ENCODE peak calls at places on chromosomes 3 and 15, in eight cellular contexts. One of them, this sample, is unnamed.
A peak's percentile ranks its signal among the peaks of the same experiment; 100 is the strongest.

GRCh38 chr15:74839526-74840395 is 3.2 kb downstream of the ULK3 start:
- DNase-seq in A549: no peak
- DNase-seq in HCT116: no peak
- DNase-seq in ovary: no peak
- DNase-seq in spleen: no peak
- DNase-seq in IMR-90: no peak
- DNase-seq in heart left ventricle: no peak
- DNase-seq in HepG2: no peak
- DNase-seq in this sample: no peak

GRCh38 chr3:38545983-38546382 is 49.8 kb downstream of the EXOG start:
- DNase-seq in A549: no peak
- DNase-seq in HCT116: no peak
- DNase-seq in ovary: no peak
- DNase-seq in spleen: peak; percentile 28
- DNase-seq in IMR-90: no peak
- DNase-seq in heart left ventricle: no peak
- DNase-seq in HepG2: no peak
- DNase-seq in this sample: peak; percentile 10

GRCh38 chr15:68526269-68526668 is 52.5 kb upstream of the CORO2B start:
- DNase-seq in A549: no peak
- DNase-seq in HCT116: no peak
- DNase-seq in ovary: no peak
- DNase-seq in spleen: no peak
- DNase-seq in IMR-90: peak; percentile 72
- DNase-seq in heart left ventricle: no peak
- DNase-seq in HepG2: no peak
- DNase-seq in this sample: no peak

GRCh38 chr3:156787926-156788663 is 38.1 kb upstream of the LEKR1 start:
- DNase-seq in A549: peak; percentile 60
- DNase-seq in HCT116: peak; percentile 52
- DNase-seq in ovary: no peak
- DNase-seq in spleen: no peak
- DNase-seq in IMR-90: peak; percentile 97
- DNase-seq in heart left ventricle: no peak
- DNase-seq in HepG2: no peak
- DNase-seq in this sample: no peak

GRCh38 chr3:175598740-175599139 is 739.6 kb downstream of the NAALADL2 start:
- DNase-seq in A549: no peak
- DNase-seq in HCT116: no peak
- DNase-seq in ovary: no peak
- DNase-seq in spleen: no peak
- DNase-seq in IMR-90: no peak
- DNase-seq in heart left ventricle: no peak
- DNase-seq in HepG2: no peak
- DNase-seq in this sample: no peak

GRCh38 chr3:79354179-79354688 is 413.6 kb downstream of the ROBO1 start:
- DNase-seq in A549: no peak
- DNase-seq in HCT116: no peak
- DNase-seq in ovary: no peak
- DNase-seq in spleen: no peak
- DNase-seq in IMR-90: no peak
- DNase-seq in heart left ventricle: no peak
- DNase-seq in HepG2: no peak
- DNase-seq in this sample: no peak

GRCh38 chr3:31170932-31171670 is 276.6 kb upstream of the GADL1 start:
- DNase-seq in A549: no peak
- DNase-seq in HCT116: no peak
- DNase-seq in ovary: no peak
- DNase-seq in spleen: no peak
- DNase-seq in IMR-90: peak; percentile 91
- DNase-seq in heart left ventricle: no peak
- DNase-seq in HepG2: no peak
- DNase-seq in this sample: no peak

GRCh38 chr3:69079269-69080159 is 651 bp downstream of the UBA3 start:
- DNase-seq in A549: no peak
- DNase-seq in HCT116: no peak
- DNase-seq in ovary: no peak
- DNase-seq in spleen: peak; percentile 91
- DNase-seq in IMR-90: no peak
- DNase-seq in heart left ventricle: no peak
- DNase-seq in HepG2: peak; percentile 35
- DNase-seq in this sample: no peak

GRCh38 chr15:80695099-80695910 is at the start of gene ABHD17C:
- DNase-seq in A549: peak; percentile 60
- DNase-seq in HCT116: no peak
- DNase-seq in ovary: peak; percentile 41
- DNase-seq in spleen: peak; percentile 91
- DNase-seq in IMR-90: peak; percentile 53
- DNase-seq in heart left ventricle: peak; percentile 60
- DNase-seq in HepG2: peak; percentile 9
- DNase-seq in this sample: peak; percentile 63

GRCh38 chr3:188323067-188323842 is 169.3 kb downstream of the LPP start:
- DNase-seq in A549: no peak
- DNase-seq in HCT116: no peak
- DNase-seq in ovary: no peak
- DNase-seq in spleen: no peak
- DNase-seq in IMR-90: no peak
- DNase-seq in heart left ventricle: no peak
- DNase-seq in HepG2: no peak
- DNase-seq in this sample: no peak

GRCh38 chr15:100734606-100735005 is 132.2 kb downstream of the ASB7 start:
- DNase-seq in A549: no peak
- DNase-seq in HCT116: no peak
- DNase-seq in ovary: no peak
- DNase-seq in spleen: peak; percentile 29
- DNase-seq in IMR-90: no peak
- DNase-seq in heart left ventricle: no peak
- DNase-seq in HepG2: no peak
- DNase-seq in this sample: no peak

GRCh38 chr3:51620543-51620942 is 50.5 kb upstream of the TEX264 start:
- DNase-seq in A549: no peak
- DNase-seq in HCT116: no peak
- DNase-seq in ovary: peak; percentile 34
- DNase-seq in spleen: no peak
- DNase-seq in IMR-90: peak; percentile 83
- DNase-seq in heart left ventricle: no peak
- DNase-seq in HepG2: peak; percentile 25
- DNase-seq in this sample: no peak

GRCh38 chr3:127168271-127168670 is 24.7 kb upstream of the PRR23E start:
- DNase-seq in A549: no peak
- DNase-seq in HCT116: no peak
- DNase-seq in ovary: no peak
- DNase-seq in spleen: no peak
- DNase-seq in IMR-90: no peak
- DNase-seq in heart left ventricle: peak; percentile 61
- DNase-seq in HepG2: no peak
- DNase-seq in this sample: no peak

GRCh38 chr3:52041118-52041847 is 15.1 kb downstream of the DUSP7 start:
- DNase-seq in A549: no peak
- DNase-seq in HCT116: no peak
- DNase-seq in ovary: no peak
- DNase-seq in spleen: no peak
- DNase-seq in IMR-90: no peak
- DNase-seq in heart left ventricle: no peak
- DNase-seq in HepG2: peak; percentile 38
- DNase-seq in this sample: peak; percentile 49

GRCh38 chr15:36777941-36778340 is 198.5 kb downstream of the CDIN1 start:
- DNase-seq in A549: no peak
- DNase-seq in HCT116: no peak
- DNase-seq in ovary: no peak
- DNase-seq in spleen: no peak
- DNase-seq in IMR-90: peak; percentile 7
- DNase-seq in heart left ventricle: no peak
- DNase-seq in HepG2: no peak
- DNase-seq in this sample: no peak

GRCh38 chr15:25728816-25729215 is 134.3 kb downstream of the ATP10A start:
- DNase-seq in A549: no peak
- DNase-seq in HCT116: no peak
- DNase-seq in ovary: no peak
- DNase-seq in spleen: peak; percentile 62
- DNase-seq in IMR-90: no peak
- DNase-seq in heart left ventricle: no peak
- DNase-seq in HepG2: no peak
- DNase-seq in this sample: peak; percentile 4

GRCh38 chr3:191330309-191330712 is at the start of gene UTS2B:
- DNase-seq in A549: no peak
- DNase-seq in HCT116: peak; percentile 39
- DNase-seq in ovary: no peak
- DNase-seq in spleen: no peak
- DNase-seq in IMR-90: peak; percentile 93
- DNase-seq in heart left ventricle: no peak
- DNase-seq in HepG2: peak; percentile 16
- DNase-seq in this sample: no peak

DNA sequence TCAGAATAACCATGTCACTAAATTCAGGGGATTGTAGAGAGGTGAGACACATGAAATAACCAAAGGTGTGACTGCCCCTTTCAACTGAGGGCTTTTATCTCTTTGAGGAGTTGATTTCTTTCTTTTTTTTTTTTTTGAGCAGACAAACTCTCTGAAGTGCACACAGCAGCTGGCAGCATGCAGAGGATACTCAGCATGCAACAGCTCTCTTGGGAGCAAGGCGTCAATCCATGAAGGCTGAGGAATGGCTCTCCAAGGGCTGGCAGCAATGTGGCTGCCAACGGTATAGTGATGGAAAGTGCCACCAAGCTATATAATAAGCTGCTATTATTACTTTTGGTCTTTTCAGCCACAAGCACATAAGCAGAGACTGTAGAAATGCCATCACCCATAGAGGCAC is 226.7 kb upstream of the FEZF2 start:
- DNase-seq in A549: no peak
- DNase-seq in HCT116: no peak
- DNase-seq in ovary: no peak
- DNase-seq in spleen: no peak
- DNase-seq in IMR-90: no peak
- DNase-seq in heart left ventricle: no peak
- DNase-seq in HepG2: no peak
- DNase-seq in this sample: no peak
- H3K4me1 ChIP-seq in A549: peaks cover 6% of the 10 kb centered on the region
- H3K4me1 ChIP-seq in HCT116: peaks cover 3% of the 10 kb centered on the region
- H3K4me1 ChIP-seq in ovary: no peaks in the 10 kb centered on the region
- H3K4me1 ChIP-seq in spleen: no peaks in the 10 kb centered on the region
- H3K4me1 ChIP-seq in IMR-90: peaks cover 11% of the 10 kb centered on the region
- H3K4me1 ChIP-seq in heart left ventricle: no peaks in the 10 kb centered on the region
- H3K4me1 ChIP-seq in HepG2: no peaks in the 10 kb centered on the region
- H3K4me1 ChIP-seq in this sample: no peaks in the 10 kb centered on the region

GRCh38 chr3:177561365-177561764 is 364.1 kb upstream of the TBL1XR1 start:
- DNase-seq in A549: no peak
- DNase-seq in HCT116: no peak
- DNase-seq in ovary: no peak
- DNase-seq in spleen: no peak
- DNase-seq in IMR-90: no peak
- DNase-seq in heart left ventricle: no peak
- DNase-seq in HepG2: no peak
- DNase-seq in this sample: no peak
- H3K4me3 ChIP-seq in A549: no peak overlapping the region
- H3K4me3 ChIP-seq in HCT116: no peak overlapping the region
- H3K4me3 ChIP-seq in ovary: no peak overlapping the region
- H3K4me3 ChIP-seq in spleen: no peak overlapping the region
- H3K4me3 ChIP-seq in IMR-90: no peak overlapping the region
- H3K4me3 ChIP-seq in heart left ventricle: no peak overlapping the region
- H3K4me3 ChIP-seq in HepG2: no peak overlapping the region
- H3K4me3 ChIP-seq in this sample: no peak overlapping the region

DNA sequence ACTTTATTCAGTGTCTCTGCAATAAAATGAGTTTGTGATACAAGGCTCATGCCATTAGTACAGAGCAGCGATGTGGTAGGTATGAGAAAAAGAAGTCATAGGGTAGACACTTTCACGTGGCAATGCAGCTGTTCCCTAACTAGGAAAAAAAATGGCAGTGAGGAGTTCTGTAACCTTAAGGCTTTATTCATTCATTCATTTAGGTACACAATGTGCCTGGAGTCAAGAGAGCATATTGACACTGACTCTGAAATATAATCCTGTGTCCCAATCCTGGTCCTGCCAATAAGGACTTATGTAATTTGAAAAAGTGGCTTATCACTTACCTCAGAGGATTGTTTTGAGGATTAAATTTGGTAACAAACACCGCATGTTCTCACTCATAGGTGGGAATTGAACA is 173.0 kb upstream of the AZI2 start:
- DNase-seq in A549: no peak
- DNase-seq in HCT116: no peak
- DNase-seq in ovary: no peak
- DNase-seq in spleen: no peak
- DNase-seq in IMR-90: no peak
- DNase-seq in heart left ventricle: no peak
- DNase-seq in HepG2: peak; percentile 2
- DNase-seq in this sample: no peak
- TF ChIP-seq POLR2A in A549: no peak
- TF ChIP-seq POLR2A in HCT116: no peak
- TF ChIP-seq POLR2A in ovary: no peak
- TF ChIP-seq POLR2A in spleen: no peak
- TF ChIP-seq POLR2A in IMR-90: no peak
- TF ChIP-seq POLR2A in heart left ventricle: no peak
- TF ChIP-seq POLR2A in HepG2: no peak
- TF ChIP-seq POLR2A in this sample: no peak

GRCh38 chr3:177445591-177445990 is 248.3 kb upstream of the TBL1XR1 start:
- DNase-seq in A549: no peak
- DNase-seq in HCT116: no peak
- DNase-seq in ovary: no peak
- DNase-seq in spleen: no peak
- DNase-seq in IMR-90: no peak
- DNase-seq in heart left ventricle: no peak
- DNase-seq in HepG2: no peak
- DNase-seq in this sample: no peak

GRCh38 chr3:177443469-177443868 is 246.2 kb upstream of the TBL1XR1 start:
- DNase-seq in A549: no peak
- DNase-seq in HCT116: peak; percentile 19
- DNase-seq in ovary: no peak
- DNase-seq in spleen: no peak
- DNase-seq in IMR-90: peak; percentile 39
- DNase-seq in heart left ventricle: no peak
- DNase-seq in HepG2: peak; percentile 12
- DNase-seq in this sample: no peak

GRCh38 chr3:177447938-177448337 is 250.7 kb upstream of the TBL1XR1 start:
- DNase-seq in A549: no peak
- DNase-seq in HCT116: peak; percentile 21
- DNase-seq in ovary: no peak
- DNase-seq in spleen: no peak
- DNase-seq in IMR-90: no peak
- DNase-seq in heart left ventricle: no peak
- DNase-seq in HepG2: no peak
- DNase-seq in this sample: no peak

GRCh38 chr3:177448987-177449975 is 252.0 kb upstream of the TBL1XR1 start:
- DNase-seq in A549: no peak
- DNase-seq in HCT116: no peak
- DNase-seq in ovary: no peak
- DNase-seq in spleen: peak; percentile 82
- DNase-seq in IMR-90: peak; percentile 78
- DNase-seq in heart left ventricle: no peak
- DNase-seq in HepG2: peak; percentile 58
- DNase-seq in this sample: no peak

DNA sequence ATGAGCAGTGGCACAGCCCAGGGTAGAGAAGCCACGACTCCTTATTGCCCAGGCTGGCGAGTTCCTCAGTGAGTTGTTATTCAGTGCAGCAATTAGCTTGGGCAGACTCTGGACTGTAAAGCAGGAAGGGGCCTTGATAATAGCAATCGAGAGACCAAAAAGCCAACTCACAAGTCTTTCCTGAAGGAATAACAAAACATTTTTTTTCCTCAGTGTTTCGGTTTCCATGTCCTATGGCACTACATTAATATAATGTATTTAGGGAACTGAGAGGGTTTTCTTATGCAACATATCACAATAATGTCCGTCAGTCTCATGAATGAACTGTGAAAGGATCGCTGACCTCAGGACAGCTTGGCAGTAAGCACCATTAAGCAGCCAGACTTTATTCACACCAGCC is 248.9 kb upstream of the TBL1XR1 start:
- DNase-seq in A549: no peak
- DNase-seq in HCT116: no peak
- DNase-seq in ovary: no peak
- DNase-seq in spleen: no peak
- DNase-seq in IMR-90: no peak
- DNase-seq in heart left ventricle: no peak
- DNase-seq in HepG2: no peak
- DNase-seq in this sample: no peak
- H3K4me1 ChIP-seq in A549: peaks cover 7% of the 10 kb centered on the region
- H3K4me1 ChIP-seq in HCT116: peaks cover 19% of the 10 kb centered on the region
- H3K4me1 ChIP-seq in ovary: peaks cover 4% of the 10 kb centered on the region
- H3K4me1 ChIP-seq in spleen: peaks cover 14% of the 10 kb centered on the region
- H3K4me1 ChIP-seq in IMR-90: peaks cover 8% of the 10 kb centered on the region
- H3K4me1 ChIP-seq in heart left ventricle: peaks cover 43% of the 10 kb centered on the region
- H3K4me1 ChIP-seq in HepG2: peaks cover 21% of the 10 kb centered on the region
- H3K4me1 ChIP-seq in this sample: peaks cover 6% of the 10 kb centered on the region